ENCODE peak calls at places on chromosomes 5 and 9, in nine cellular contexts. H is adipocyte, Y is PC-9, G is progenitor cell of endocrine pancreas, A is AG08395, O is amniotic stem cell, T is RPMI7951, P is epithelial cell of prostate, Q is head of caudate nucleus. M is an unnamed sample.

GRCh38 chr5:154770111-154770510 is 14.9 kb downstream of the LARP1 start:
- DNase-seq in Y (no peak), H (no peak), G (no peak), A (no peak), P (no peak), Q (no peak), O (no peak), T (no peak), M (no peak)

GRCh38 chr5:58849995-58850667 is 267.3 kb downstream of the RAB3C start:
- DNase-seq in Y (peak; percentile 39), T (peak; percentile 24), A (peak; percentile 8), Q (no peak), G (peak; percentile 47), P (no peak), H (peak; percentile 46), O (peak; percentile 18), M (peak; percentile 33)

GRCh38 chr9:95087659-95088242 is 229.8 kb downstream of the FANCC start:
- DNase-seq in P (no peak), G (no peak), O (no peak), H (peak; percentile 37), Q (no peak), T (no peak), Y (peak; percentile 47), A (no peak), M (no peak)

GRCh38 chr9:6302417-6302816 is 25.8 kb upstream of the TPD52L3 start:
- DNase-seq in H (peak; percentile 7), T (no peak), Q (no peak), G (no peak), Y (peak; percentile 17), P (peak; percentile 90), O (no peak), A (no peak), M (peak; percentile 9)

GRCh38 chr5:157857821-157858526 is 971 bp downstream of the CLINT1 start:
- DNase-seq in A (peak; percentile 35), Q (no peak), T (peak; percentile 31), H (peak; percentile 45), O (no peak), Y (no peak), P (no peak), G (no peak), M (peak; percentile 55)

GRCh38 chr5:95725071-95725820 is 5.9 kb upstream of the RHOBTB3 start:
- DNase-seq in G (no peak), Y (no peak), A (no peak), T (no peak), O (no peak), H (no peak), Q (no peak), P (no peak), M (no peak)

GRCh38 chr5:172749881-172750608 is 20.9 kb downstream of the DUSP1 start:
- DNase-seq in G (no peak), O (no peak), T (peak; percentile 88), Y (no peak), A (peak; percentile 49), P (no peak), H (no peak), Q (no peak), M (no peak)

GRCh38 chr5:61052870-61053269 is 107.9 kb downstream of the NDUFAF2 start:
- DNase-seq in P (peak; percentile 77), T (peak; percentile 89), O (peak; percentile 34), H (peak; percentile 77), G (no peak), A (peak; percentile 49), Y (no peak), Q (no peak), M (peak; percentile 56)

GRCh38 chr5:139668064-139668880 is 20.1 kb downstream of the CXXC5 start:
- DNase-seq in G (no peak), T (peak; percentile 79), Q (no peak), P (no peak), O (no peak), H (peak; percentile 76), Y (peak; percentile 41), A (peak; percentile 61), M (peak; percentile 77)

GRCh38 chr9:75964431-75964830 is 74.0 kb downstream of the PCSK5 start:
- DNase-seq in H (no peak), G (no peak), A (no peak), T (no peak), P (peak; percentile 65), Q (no peak), Y (peak; percentile 84), O (no peak), M (no peak)

GRCh38 chr9:89046832-89047231 is 55.6 kb downstream of the S1PR3 start:
- DNase-seq in H (peak; percentile 68), A (peak; percentile 32), O (peak; percentile 10), Q (no peak), T (no peak), Y (no peak), G (no peak), P (no peak), M (peak; percentile 56)

GRCh38 chr5:54882841-54883240 is 102.6 kb downstream of the ESM1 start:
- DNase-seq in P (no peak), H (no peak), T (no peak), G (no peak), Y (no peak), A (no peak), O (no peak), Q (no peak), M (no peak)

GRCh38 chr5:142866563-142867275 is 96.5 kb downstream of the ARHGAP26 start:
- DNase-seq in O (peak; percentile 53), G (peak; percentile 12), P (peak; percentile 43), H (peak; percentile 72), Q (no peak), Y (peak; percentile 37), A (peak; percentile 66), T (peak; percentile 64), M (peak; percentile 58)

GRCh38 chr5:120382813-120383212 is 81.3 kb upstream of the PRR16 start:
- DNase-seq in T (no peak), Q (no peak), A (no peak), G (no peak), O (no peak), H (peak; percentile 7), P (no peak), Y (no peak), M (peak; percentile 27)

GRCh38 chr9:88313364-88314220 is 74.7 kb upstream of the SPIN1 start:
- DNase-seq in T (no peak), Q (no peak), O (no peak), H (no peak), P (no peak), A (no peak), Y (no peak), G (no peak), M (no peak)

GRCh38 chr5:157606046-157606445 is 30.5 kb upstream of the ADAM19 start:
- DNase-seq in A (no peak), O (no peak), Y (no peak), P (no peak), Q (no peak), G (no peak), T (peak; percentile 57), H (no peak), M (no peak)

GRCh38 chr5:151239237-151239861 is 13.6 kb upstream of the GM2A start:
- DNase-seq in P (no peak), Y (peak; percentile 63), Q (peak; percentile 35), T (peak; percentile 58), O (peak; percentile 20), G (peak; percentile 17), A (peak; percentile 89), H (peak; percentile 76), M (peak; percentile 77)

GRCh38 chr5:139116256-139116655 is 81.9 kb downstream of the SIL1 start:
- DNase-seq in A (no peak), T (no peak), G (no peak), H (no peak), Y (no peak), O (no peak), P (no peak), Q (no peak), M (no peak)

GRCh38 chr5:83467315-83468044 is 4.1 kb upstream of the VCAN start:
- DNase-seq in A (peak; percentile 64), O (no peak), P (no peak), Q (no peak), G (no peak), Y (no peak), H (peak; percentile 26), T (no peak), M (peak; percentile 77)

GRCh38 chr5:145738227-145738626 is 96.9 kb downstream of the PRELID2 start:
- DNase-seq in A (no peak), T (no peak), H (no peak), O (no peak), P (no peak), G (no peak), Q (no peak), Y (no peak), M (no peak)

GRCh38 chr5:10701567-10702039 is 59.4 kb downstream of the DAP start:
- DNase-seq in O (no peak), A (peak; percentile 38), Y (peak; percentile 44), H (peak; percentile 82), Q (no peak), T (peak; percentile 51), G (peak; percentile 22), P (no peak), M (peak; percentile 64)

GRCh38 chr5:173917788-173918786 is 29.9 kb downstream of the CPEB4 start:
- DNase-seq in O (peak; percentile 62), H (peak; percentile 79), P (peak; percentile 41), Q (peak; percentile 45), T (peak; percentile 81), Y (peak; percentile 53), A (peak; percentile 78), G (peak; percentile 13), M (peak; percentile 82)

GRCh38 chr9:17121264-17121663 is 13.6 kb upstream of the CNTLN start:
- DNase-seq in P (no peak), Y (no peak), O (no peak), T (no peak), Q (no peak), H (no peak), A (no peak), G (no peak), M (no peak)

GRCh38 chr9:133604856-133605255 is 4.3 kb downstream of the FAM163B start:
- DNase-seq in H (no peak), Y (no peak), G (no peak), P (no peak), Q (no peak), A (no peak), T (no peak), O (no peak), M (no peak)

GRCh38 chr9:109241931-109242330 is 74.9 kb upstream of the FRRS1L start:
- DNase-seq in P (no peak), O (no peak), G (no peak), Y (no peak), Q (no peak), H (no peak), T (no peak), A (no peak), M (no peak)